ENCODE peak calls at places on chromosomes 5 and 9, in nine cellular contexts. S is SJSA1, F is Peyer's patch, Q is uterus, Z is heart left ventricle, E is hepatocyte, U is right lobe of liver, V is cardiac muscle cell, M is bronchial epithelial cell. L is an unnamed sample.
A peak's percentile ranks its signal among the peaks of the same experiment; 100 is the strongest.

GRCh38 chr5:6681682-6682081 is 31.6 kb upstream of the TENT4A start:
- DNase-seq in S (no peak), F (no peak), Q (no peak), Z (no peak), E (no peak), U (no peak), V (no peak), M (no peak), L (no peak)

GRCh38 chr9:73152445-73152844 is 780 bp downstream of the ANXA1 start:
- DNase-seq in S (no peak), F (no peak), Q (no peak), Z (no peak), E (peak; percentile 34), U (no peak), V (peak; percentile 65), M (peak; percentile 60), L (no peak)

GRCh38 chr5:178309271-178310008 is 76.8 kb upstream of the PHYKPL start:
- DNase-seq in S (no peak), F (no peak), Q (no peak), Z (no peak), E (no peak), U (peak; percentile 39), V (no peak), M (no peak), L (peak; percentile 21)

GRCh38 chr9:137180491-137180890 is 7.9 kb downstream of the ANAPC2 start:
- DNase-seq in S (no peak), F (no peak), Q (no peak), Z (no peak), E (no peak), U (no peak), V (no peak), M (no peak), L (no peak)

GRCh38 chr5:68333649-68334549 is 118.3 kb downstream of the PIK3R1 start:
- DNase-seq in S (no peak), F (no peak), Q (no peak), Z (no peak), E (no peak), U (no peak), V (peak; percentile 88), M (peak; percentile 87), L (no peak)

GRCh38 chr9:88534456-88535225 is at the start of gene NXNL2:
- DNase-seq in S (peak; percentile 87), F (peak; percentile 75), Q (peak; percentile 93), Z (peak; percentile 59), E (peak; percentile 94), U (peak; percentile 71), V (peak; percentile 85), M (peak; percentile 51), L (peak; percentile 87)

GRCh38 chr9:69671904-69672827 is at the start of gene APBA1:
- DNase-seq in S (peak; percentile 47), F (peak; percentile 71), Q (peak; percentile 62), Z (peak; percentile 83), E (peak; percentile 85), U (peak; percentile 82), V (peak; percentile 65), M (no peak), L (peak; percentile 83)

GRCh38 chr5:176360894-176361436 is 599 bp downstream of the KIAA1191 start:
- DNase-seq in S (no peak), F (no peak), Q (no peak), Z (peak; percentile 33), E (peak; percentile 28), U (no peak), V (peak; percentile 14), M (peak; percentile 6), L (no peak)

GRCh38 chr9:92378825-92379535 is 25.4 kb downstream of the OGN start:
- DNase-seq in S (no peak), F (no peak), Q (no peak), Z (no peak), E (peak; percentile 16), U (no peak), V (no peak), M (peak; percentile 39), L (no peak)

GRCh38 chr5:91006708-91007107 is 376.4 kb downstream of the ARRDC3 start:
- DNase-seq in S (no peak), F (no peak), Q (no peak), Z (no peak), E (no peak), U (peak; percentile 65), V (no peak), M (no peak), L (no peak)

GRCh38 chr9:81574399-81574798 is 114.9 kb downstream of the TLE1 start:
- DNase-seq in S (no peak), F (no peak), Q (no peak), Z (no peak), E (no peak), U (no peak), V (peak; percentile 31), M (no peak), L (no peak)

GRCh38 chr9:131290767-131291370 is 1.3 kb downstream of the PLPP7 start:
- DNase-seq in S (no peak), F (peak; percentile 37), Q (no peak), Z (no peak), E (no peak), U (no peak), V (no peak), M (no peak), L (no peak)
- H3K4me3 ChIP-seq in S (no peak overlapping the region), F (no peak overlapping the region), Q (peak overlapping the region; percentile 46), Z (peak overlapping the region; percentile 88), E (no peak overlapping the region), U (no peak overlapping the region), V (no peak overlapping the region), M (no peak overlapping the region), L (peak overlapping the region; percentile 19)

GRCh38 chr9:135174269-135174668 is 86.8 kb downstream of the OLFM1 start:
- DNase-seq in S (no peak), F (no peak), Q (no peak), Z (no peak), E (no peak), U (no peak), V (no peak), M (no peak), L (peak; percentile 41)
- H3K27me3 ChIP-seq in S (no peaks in the 10 kb centered on the region), F (no peaks in the 10 kb centered on the region), Q (no peaks in the 10 kb centered on the region), Z (peaks cover 33% of the 10 kb centered on the region), E (no peaks in the 10 kb centered on the region), U (no peaks in the 10 kb centered on the region), V (no peaks in the 10 kb centered on the region), M (no peaks in the 10 kb centered on the region), L (no peaks in the 10 kb centered on the region)

DNA sequence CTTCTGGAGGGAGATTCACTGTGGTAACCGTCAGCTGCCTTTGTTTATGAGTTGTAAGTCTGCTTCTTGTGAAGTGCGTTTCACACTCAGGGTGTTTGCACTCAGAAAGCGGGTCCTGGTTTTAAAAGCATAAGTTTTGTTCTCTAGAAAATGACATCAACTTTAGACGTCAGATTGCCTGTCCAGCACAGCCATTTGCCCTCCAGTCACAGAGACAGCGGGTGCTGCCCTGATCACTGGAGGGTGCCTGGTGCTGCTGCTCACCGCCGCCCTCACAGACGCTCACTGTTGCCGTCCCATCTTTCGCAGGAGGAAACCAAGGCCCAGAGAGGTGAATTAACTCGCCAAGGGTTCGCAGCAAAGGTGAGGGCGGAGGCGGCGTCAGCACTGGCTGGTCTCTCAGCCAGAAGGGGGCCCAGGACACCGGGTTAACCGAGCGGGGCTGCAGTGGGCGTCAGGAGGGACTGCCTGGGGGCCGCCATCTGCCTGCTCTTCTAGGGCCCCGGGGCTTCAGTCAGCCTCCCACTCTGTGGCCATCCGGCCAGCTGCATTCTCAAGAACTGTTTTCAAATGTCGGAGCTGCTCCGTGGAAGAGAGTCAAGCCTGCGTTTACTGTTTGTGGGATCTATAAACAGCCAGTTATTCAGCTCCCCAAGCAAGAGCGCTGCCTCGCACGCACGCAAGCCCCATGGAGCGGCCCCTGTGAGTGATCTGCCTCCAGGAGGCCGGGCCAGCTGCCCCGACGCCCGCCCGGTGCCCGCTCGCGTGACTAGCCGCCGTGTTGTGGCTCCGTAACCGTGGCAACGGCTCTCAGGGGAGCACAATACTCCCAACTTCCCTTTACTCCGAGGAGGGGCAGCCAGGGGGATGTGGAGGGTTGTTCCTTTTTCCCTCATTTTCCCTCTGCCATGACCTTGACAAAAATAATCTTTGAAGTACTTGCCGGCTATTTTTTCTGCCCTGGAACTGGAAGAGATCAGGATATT is 43.4 kb upstream of the EXOC3 start:
- DNase-seq in S (peak; percentile 100), F (peak; percentile 70), Q (peak; percentile 65), Z (peak; percentile 76), E (peak; percentile 95), U (peak; percentile 49), V (peak; percentile 96), M (no peak), L (peak; percentile 84)
- H3K4me3 ChIP-seq in S (peak overlapping the region; percentile 12), F (no peak overlapping the region), Q (no peak overlapping the region), Z (peak overlapping the region; percentile 47), E (no peak overlapping the region), U (no peak overlapping the region), V (no peak overlapping the region), M (no peak overlapping the region), L (no peak overlapping the region)

GRCh38 chr9:113349044-113349433 is 302 bp upstream of the BSPRY start:
- DNase-seq in S (no peak), F (no peak), Q (no peak), Z (no peak), E (no peak), U (no peak), V (no peak), M (no peak), L (no peak)
- H3K27me3 ChIP-seq in S (peaks cover 38% of the 10 kb centered on the region), F (no peaks in the 10 kb centered on the region), Q (peaks cover 3% of the 10 kb centered on the region), Z (peaks cover 31% of the 10 kb centered on the region), E (peaks cover 20% of the 10 kb centered on the region), U (no peaks in the 10 kb centered on the region), V (peaks cover 58% of the 10 kb centered on the region), M (peaks cover 14% of the 10 kb centered on the region), L (peaks cover 12% of the 10 kb centered on the region)

GRCh38 chr9:107874591-107875374 is 385.2 kb upstream of the KLF4 start:
- DNase-seq in S (no peak), F (no peak), Q (no peak), Z (no peak), E (no peak), U (no peak), V (no peak), M (no peak), L (no peak)
- H3K4me3 ChIP-seq in S (no peak overlapping the region), F (no peak overlapping the region), Q (no peak overlapping the region), Z (no peak overlapping the region), E (no peak overlapping the region), U (no peak overlapping the region), V (no peak overlapping the region), M (no peak overlapping the region), L (no peak overlapping the region)

DNA sequence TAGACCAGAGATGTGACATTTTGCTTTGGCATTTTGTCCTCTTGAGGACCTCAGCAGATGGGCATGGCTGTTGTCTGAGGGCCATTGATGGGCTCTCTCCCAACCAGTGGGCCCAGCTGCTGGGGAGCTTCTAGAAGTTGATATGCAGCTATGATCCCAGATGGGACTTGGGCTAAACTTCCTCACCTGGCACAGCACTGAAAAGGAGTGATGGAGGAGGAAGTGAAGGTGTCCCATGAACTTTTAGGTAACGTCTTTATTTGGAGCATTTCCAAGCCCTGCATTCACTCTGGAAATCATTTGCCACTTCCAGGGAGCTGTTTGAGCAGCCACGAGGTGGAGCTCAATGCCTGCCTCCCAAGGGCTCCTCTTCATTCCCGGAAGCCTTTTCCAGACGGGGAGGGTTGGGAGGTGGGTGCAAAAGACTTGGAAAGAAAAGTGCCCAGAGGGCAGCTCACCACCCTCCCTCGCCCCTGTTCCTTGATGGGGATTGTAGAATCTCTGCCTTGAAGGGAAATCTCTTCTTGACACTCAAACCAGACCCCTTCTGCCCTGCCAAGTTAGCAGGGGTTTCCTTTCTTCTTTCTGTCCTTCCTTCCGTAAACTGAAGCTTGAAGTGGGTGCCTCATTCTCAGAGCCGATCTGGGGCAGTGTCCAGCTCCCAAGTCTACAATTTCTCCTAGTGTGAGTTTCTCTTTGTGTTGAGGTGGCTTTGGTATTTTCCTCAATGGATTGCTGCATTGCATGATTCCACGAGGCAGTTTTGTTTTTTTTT is 18.1 kb upstream of the NEUROG1 start:
- DNase-seq in S (no peak), F (no peak), Q (no peak), Z (no peak), E (peak; percentile 73), U (no peak), V (peak; percentile 32), M (peak; percentile 60), L (no peak)
- H3K27me3 ChIP-seq in S (peaks cover 24% of the 10 kb centered on the region), F (no peaks in the 10 kb centered on the region), Q (no peaks in the 10 kb centered on the region), Z (peaks cover 69% of the 10 kb centered on the region), E (peaks cover 52% of the 10 kb centered on the region), U (no peaks in the 10 kb centered on the region), V (peaks cover 66% of the 10 kb centered on the region), M (peaks cover 8% of the 10 kb centered on the region), L (no peaks in the 10 kb centered on the region)

L was measured in left lung.